ENCODE peak calls at places on chromosome 13, in six cellular contexts. One of them, this sample, is unnamed. For H3K36me3, the result is how much of the 10 kb centered on the place peaks cover.

GRCh38 chr13:28137556-28137955 is 789 bp upstream of the PAN3 start:
- DNase-seq in Panc1: no peak
- DNase-seq in lower lobe of right lung: no peak
- DNase-seq in fibroblast of lung: no peak
- DNase-seq in uterus: no peak
- DNase-seq in right atrium auricular region: no peak
- DNase-seq in this sample: no peak

GRCh38 chr13:57825066-57825465 is 193.5 kb downstream of the PCDH17 start:
- DNase-seq in Panc1: no peak
- DNase-seq in right atrium auricular region: no peak
- DNase-seq in lower lobe of right lung: no peak
- DNase-seq in fibroblast of lung: no peak
- DNase-seq in uterus: no peak
- DNase-seq in this sample: no peak

GRCh38 chr13:30806784-30807183 is 71.4 kb downstream of the ALOX5AP start:
- DNase-seq in lower lobe of right lung: no peak
- DNase-seq in fibroblast of lung: peak
- DNase-seq in right atrium auricular region: no peak
- DNase-seq in uterus: no peak
- DNase-seq in Panc1: no peak
- DNase-seq in this sample: peak

GRCh38 chr13:30968734-30969335 is 36.4 kb downstream of the TEX26 start:
- DNase-seq in fibroblast of lung: peak
- DNase-seq in Panc1: no peak
- DNase-seq in lower lobe of right lung: no peak
- DNase-seq in right atrium auricular region: no peak
- DNase-seq in uterus: no peak
- DNase-seq in this sample: no peak

GRCh38 chr13:75963318-75963717 is 327.2 kb downstream of the LMO7 start:
- DNase-seq in Panc1: no peak
- DNase-seq in lower lobe of right lung: no peak
- DNase-seq in uterus: no peak
- DNase-seq in fibroblast of lung: no peak
- DNase-seq in right atrium auricular region: no peak
- DNase-seq in this sample: no peak

GRCh38 chr13:109785141-109785891 is 1.1 kb downstream of the IRS2 start:
- DNase-seq in right atrium auricular region: no peak
- DNase-seq in Panc1: no peak
- DNase-seq in lower lobe of right lung: peak
- DNase-seq in fibroblast of lung: peak
- DNase-seq in uterus: peak
- DNase-seq in this sample: peak

GRCh38 chr13:42883771-42884170 is 102.4 kb downstream of the FAM216B start:
- DNase-seq in fibroblast of lung: peak
- DNase-seq in uterus: no peak
- DNase-seq in lower lobe of right lung: no peak
- DNase-seq in Panc1: no peak
- DNase-seq in right atrium auricular region: no peak
- DNase-seq in this sample: peak

GRCh38 chr13:110118106-110118505 is 188.9 kb downstream of the COL4A1 start:
- DNase-seq in lower lobe of right lung: no peak
- DNase-seq in Panc1: no peak
- DNase-seq in fibroblast of lung: no peak
- DNase-seq in uterus: no peak
- DNase-seq in right atrium auricular region: peak
- DNase-seq in this sample: no peak

GRCh38 chr13:50679321-50679720 is 164.2 kb downstream of the DLEU7 start:
- DNase-seq in Panc1: no peak
- DNase-seq in right atrium auricular region: no peak
- DNase-seq in lower lobe of right lung: no peak
- DNase-seq in fibroblast of lung: peak
- DNase-seq in uterus: no peak
- DNase-seq in this sample: peak

GRCh38 chr13:73535341-73535740 is 476.5 kb downstream of the KLF5 start:
- DNase-seq in Panc1: no peak
- DNase-seq in fibroblast of lung: no peak
- DNase-seq in uterus: no peak
- DNase-seq in right atrium auricular region: no peak
- DNase-seq in lower lobe of right lung: no peak
- DNase-seq in this sample: no peak

GRCh38 chr13:61146571-61146970 is 269.1 kb downstream of the PCDH20 start:
- DNase-seq in Panc1: no peak
- DNase-seq in right atrium auricular region: no peak
- DNase-seq in lower lobe of right lung: no peak
- DNase-seq in uterus: no peak
- DNase-seq in fibroblast of lung: no peak
- DNase-seq in this sample: no peak

GRCh38 chr13:29993716-29994488 is 143.5 kb upstream of the UBL3 start:
- DNase-seq in uterus: peak
- DNase-seq in fibroblast of lung: peak
- DNase-seq in Panc1: no peak
- DNase-seq in lower lobe of right lung: no peak
- DNase-seq in right atrium auricular region: no peak
- DNase-seq in this sample: peak

GRCh38 chr13:99307247-99307646 is at the start of gene GPR183:
- DNase-seq in lower lobe of right lung: no peak
- DNase-seq in right atrium auricular region: no peak
- DNase-seq in Panc1: no peak
- DNase-seq in fibroblast of lung: peak
- DNase-seq in uterus: no peak
- DNase-seq in this sample: peak
- H3K4me3 ChIP-seq in lower lobe of right lung: peak
- H3K4me3 ChIP-seq in right atrium auricular region: peak
- H3K4me3 ChIP-seq in Panc1: no peak
- H3K4me3 ChIP-seq in fibroblast of lung: no peak
- H3K4me3 ChIP-seq in uterus: no peak
- H3K4me3 ChIP-seq in this sample: no peak

GRCh38 chr13:47000166-47000565 is 103.3 kb upstream of the HTR2A start:
- DNase-seq in lower lobe of right lung: no peak
- DNase-seq in uterus: no peak
- DNase-seq in fibroblast of lung: peak
- DNase-seq in right atrium auricular region: no peak
- DNase-seq in Panc1: no peak
- DNase-seq in this sample: no peak

GRCh38 chr13:47008318-47008717 is 111.5 kb upstream of the HTR2A start:
- DNase-seq in uterus: no peak
- DNase-seq in fibroblast of lung: no peak
- DNase-seq in right atrium auricular region: no peak
- DNase-seq in lower lobe of right lung: no peak
- DNase-seq in Panc1: no peak
- DNase-seq in this sample: no peak

GRCh38 chr13:47004552-47004951 is 107.7 kb upstream of the HTR2A start:
- DNase-seq in right atrium auricular region: no peak
- DNase-seq in Panc1: no peak
- DNase-seq in lower lobe of right lung: no peak
- DNase-seq in fibroblast of lung: peak
- DNase-seq in uterus: no peak
- DNase-seq in this sample: no peak

GRCh38 chr13:47005761-47006414 is 109.0 kb upstream of the HTR2A start:
- DNase-seq in right atrium auricular region: no peak
- DNase-seq in Panc1: no peak
- DNase-seq in lower lobe of right lung: no peak
- DNase-seq in uterus: no peak
- DNase-seq in fibroblast of lung: peak
- DNase-seq in this sample: no peak

DNA sequence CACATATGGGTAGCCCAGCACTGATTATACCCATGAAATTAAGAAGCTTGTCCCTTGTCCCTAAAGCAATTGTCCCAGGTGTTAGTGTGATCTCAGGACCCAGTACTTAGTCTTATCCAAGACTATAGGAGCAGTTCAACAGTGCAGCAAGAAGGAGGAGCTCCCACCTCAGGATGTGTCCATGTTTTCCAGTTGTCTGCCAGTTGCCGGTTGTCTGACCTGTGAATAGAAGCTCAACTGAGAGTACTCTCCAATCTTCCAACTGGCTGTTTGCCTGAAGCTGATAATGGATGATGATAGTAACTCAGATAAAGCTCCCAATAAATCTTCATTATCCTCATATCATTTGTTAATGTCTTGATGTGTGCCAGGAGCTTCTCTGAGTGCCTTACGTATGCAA is 107.2 kb upstream of the HTR2A start:
- DNase-seq in lower lobe of right lung: no peak
- DNase-seq in fibroblast of lung: peak
- DNase-seq in right atrium auricular region: no peak
- DNase-seq in Panc1: no peak
- DNase-seq in uterus: no peak
- DNase-seq in this sample: no peak
- TF ChIP-seq CTCF in lower lobe of right lung: no peak
- TF ChIP-seq CTCF in fibroblast of lung: peak
- TF ChIP-seq CTCF in right atrium auricular region: no peak
- TF ChIP-seq CTCF in Panc1: no peak
- TF ChIP-seq CTCF in uterus: no peak
- TF ChIP-seq CTCF in this sample: peak

GRCh38 chr13:113819731-113820715 is 43.9 kb downstream of the GAS6 start:
- DNase-seq in Panc1: no peak
- DNase-seq in right atrium auricular region: no peak
- DNase-seq in lower lobe of right lung: no peak
- DNase-seq in uterus: no peak
- DNase-seq in fibroblast of lung: no peak
- DNase-seq in this sample: no peak
- H3K36me3 ChIP-seq in Panc1: under half
- H3K36me3 ChIP-seq in right atrium auricular region: under half
- H3K36me3 ChIP-seq in lower lobe of right lung: under half
- H3K36me3 ChIP-seq in uterus: under half
- H3K36me3 ChIP-seq in fibroblast of lung: under half
- H3K36me3 ChIP-seq in this sample: under half

GRCh38 chr13:25977216-25977615 is 74.6 kb downstream of the SHISA2 start:
- DNase-seq in uterus: no peak
- DNase-seq in fibroblast of lung: peak
- DNase-seq in lower lobe of right lung: no peak
- DNase-seq in right atrium auricular region: no peak
- DNase-seq in Panc1: no peak
- DNase-seq in this sample: no peak
- H3K4me3 ChIP-seq in uterus: no peak
- H3K4me3 ChIP-seq in fibroblast of lung: no peak
- H3K4me3 ChIP-seq in lower lobe of right lung: no peak
- H3K4me3 ChIP-seq in right atrium auricular region: no peak
- H3K4me3 ChIP-seq in Panc1: no peak
- H3K4me3 ChIP-seq in this sample: no peak

GRCh38 chr13:78317030-78317429 is 286.3 kb downstream of the POU4F1 start:
- DNase-seq in fibroblast of lung: no peak
- DNase-seq in Panc1: peak
- DNase-seq in lower lobe of right lung: no peak
- DNase-seq in uterus: no peak
- DNase-seq in right atrium auricular region: no peak
- DNase-seq in this sample: no peak
- TF ChIP-seq CTCF in fibroblast of lung: peak
- TF ChIP-seq CTCF in Panc1: peak
- TF ChIP-seq CTCF in lower lobe of right lung: peak
- TF ChIP-seq CTCF in uterus: no peak
- TF ChIP-seq CTCF in right atrium auricular region: peak
- TF ChIP-seq CTCF in this sample: no peak

GRCh38 chr13:91351980-91352379 is 4.5 kb downstream of the MIR17HG start:
- DNase-seq in lower lobe of right lung: no peak
- DNase-seq in Panc1: no peak
- DNase-seq in uterus: no peak
- DNase-seq in right atrium auricular region: no peak
- DNase-seq in fibroblast of lung: no peak
- DNase-seq in this sample: no peak
- H3K36me3 ChIP-seq in lower lobe of right lung: half or more
- H3K36me3 ChIP-seq in Panc1: half or more
- H3K36me3 ChIP-seq in uterus: under half
- H3K36me3 ChIP-seq in right atrium auricular region: under half
- H3K36me3 ChIP-seq in fibroblast of lung: under half
- H3K36me3 ChIP-seq in this sample: under half

GRCh38 chr13:98473135-98473791 is 103.6 kb downstream of the STK24 start:
- DNase-seq in fibroblast of lung: no peak
- DNase-seq in uterus: no peak
- DNase-seq in lower lobe of right lung: no peak
- DNase-seq in right atrium auricular region: no peak
- DNase-seq in Panc1: no peak
- DNase-seq in this sample: no peak
- H3K4me3 ChIP-seq in fibroblast of lung: no peak
- H3K4me3 ChIP-seq in uterus: no peak
- H3K4me3 ChIP-seq in lower lobe of right lung: no peak
- H3K4me3 ChIP-seq in right atrium auricular region: no peak
- H3K4me3 ChIP-seq in Panc1: no peak
- H3K4me3 ChIP-seq in this sample: no peak